ENCODE peak calls at places on chromosomes 3 and 15, in ten cellular contexts. H is Peyer's patch, Y is A549, N is tibial nerve, P is sigmoid colon, W is ovary, U is lower leg skin, R is prostate gland, K is vagina, V is heart left ventricle. O is an unnamed sample.

GRCh38 chr3:8622873-8623725 is 21.5 kb downstream of the SSUH2 start:
- DNase-seq in H (peak), R (peak), K (no peak), U (peak), W (peak), Y (peak), N (peak), P (peak), V (peak), O (peak)

GRCh38 chr15:76059320-76060097 is at the start of gene TMEM266:
- DNase-seq in P (no peak), W (peak), N (no peak), V (peak), U (no peak), H (peak), K (no peak), R (peak), Y (peak), O (peak)

GRCh38 chr3:81170298-81170697 is 591.1 kb downstream of the GBE1 start:
- DNase-seq in W (no peak), K (no peak), R (no peak), U (no peak), V (no peak), P (no peak), N (no peak), Y (no peak), H (no peak), O (no peak)

GRCh38 chr15:52466134-52466701 is 62.5 kb downstream of the MYO5A start:
- DNase-seq in P (peak), W (no peak), N (no peak), U (peak), H (peak), R (no peak), V (peak), K (no peak), Y (no peak), O (peak)

GRCh38 chr3:24318668-24319287 is 175.9 kb downstream of the THRB start:
- DNase-seq in R (no peak), Y (peak), P (no peak), W (no peak), U (no peak), N (no peak), H (no peak), K (no peak), V (no peak), O (no peak)

GRCh38 chr15:33142708-33143107 is 51.8 kb downstream of the FMN1 start:
- DNase-seq in K (no peak), R (no peak), P (no peak), W (no peak), Y (no peak), V (no peak), U (no peak), H (peak), N (no peak), O (no peak)

GRCh38 chr3:190912736-190913135 is 50.2 kb upstream of the GMNC start:
- DNase-seq in H (no peak), N (no peak), P (no peak), V (no peak), K (no peak), U (no peak), R (no peak), Y (no peak), W (no peak), O (no peak)

GRCh38 chr15:77025066-77025435 is 30.1 kb downstream of the PSTPIP1 start:
- DNase-seq in V (no peak), W (peak), R (no peak), U (no peak), P (peak), Y (no peak), H (no peak), K (no peak), N (peak), O (no peak)

GRCh38 chr3:193815246-193816027 is 222.4 kb downstream of the OPA1 start:
- DNase-seq in K (peak), V (no peak), H (no peak), N (no peak), U (no peak), Y (no peak), P (no peak), R (no peak), W (no peak), O (no peak)

DNA sequence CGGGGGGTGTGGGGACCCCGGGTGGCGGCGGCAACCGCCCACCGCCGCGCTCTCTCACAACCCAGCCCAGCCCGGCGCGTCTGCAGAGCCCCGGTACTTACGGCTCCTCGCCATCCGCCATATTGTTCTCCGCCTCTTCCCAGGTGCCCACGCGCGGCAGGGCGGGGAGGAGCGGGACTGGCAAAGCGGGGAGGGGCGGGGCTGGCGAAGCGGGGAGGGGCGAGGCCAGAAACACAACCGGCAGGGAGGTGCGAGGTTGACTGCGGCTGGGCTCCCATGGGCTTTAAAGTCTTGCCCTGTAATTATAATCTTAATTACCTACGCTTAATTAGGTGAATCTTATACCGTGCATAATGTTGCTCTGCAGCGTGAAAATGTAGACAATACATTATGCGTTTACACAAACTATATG is at the start of gene UBA3:
- DNase-seq in V (peak), K (no peak), H (peak), U (peak), Y (peak), W (peak), N (peak), R (peak), P (peak), O (peak)
- TF ChIP-seq POLR2A in V (no peak), K (no peak), H (peak), U (no peak), Y (peak), W (no peak), N (peak), R (peak), P (no peak), O (peak)

GRCh38 chr3:134312873-134313838 is 61.1 kb downstream of the AMOTL2 start:
- DNase-seq in Y (peak), R (peak), N (peak), H (peak), W (peak), V (peak), P (peak), K (no peak), U (no peak), O (peak)
- TF ChIP-seq POLR2A in Y (peak), R (peak), N (peak), H (peak), W (no peak), V (no peak), P (peak), K (no peak), U (no peak), O (peak)

DNA sequence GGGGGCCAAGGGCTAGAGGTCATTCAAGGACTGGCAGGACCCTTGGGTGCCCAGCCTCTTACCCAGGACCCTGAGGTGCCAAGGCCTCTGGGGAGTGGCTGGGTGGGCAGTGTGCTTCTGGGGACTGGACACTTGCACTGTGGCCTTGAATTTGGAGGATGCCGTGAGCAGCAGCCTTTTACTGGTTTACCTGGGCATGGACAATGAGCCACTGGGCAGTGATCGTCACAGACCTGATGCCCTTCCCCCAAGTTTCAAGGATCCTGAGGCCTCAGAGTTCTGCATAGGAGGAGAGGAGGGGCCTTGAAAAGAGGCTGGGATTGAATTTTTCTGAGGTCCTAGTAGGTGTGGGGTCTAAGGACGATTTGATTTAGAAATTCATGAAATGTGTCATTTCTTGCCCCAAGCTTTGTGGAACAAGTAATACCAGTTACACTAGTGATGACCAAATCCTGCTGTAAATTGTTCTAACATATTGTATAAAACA is 146.1 kb upstream of the TPM1 start:
- DNase-seq in Y (peak), V (no peak), W (no peak), H (no peak), N (no peak), U (no peak), P (no peak), R (no peak), K (no peak), O (no peak)
- TF ChIP-seq POLR2A in Y (no peak), V (no peak), W (no peak), H (no peak), N (no peak), U (no peak), P (no peak), R (no peak), K (no peak), O (no peak)

GRCh38 chr3:98821072-98821471 is 57.9 kb downstream of the ST3GAL6 start:
- DNase-seq in W (no peak), K (no peak), P (no peak), U (no peak), V (no peak), Y (no peak), H (no peak), N (no peak), R (no peak), O (no peak)
- TF ChIP-seq POLR2A in W (no peak), K (no peak), P (no peak), U (no peak), V (no peak), Y (no peak), H (no peak), N (no peak), R (no peak), O (no peak)

GRCh38 chr3:79258479-79258878 is 509.3 kb downstream of the ROBO1 start:
- DNase-seq in H (no peak), R (no peak), Y (no peak), K (no peak), U (no peak), W (no peak), P (no peak), V (no peak), N (no peak), O (no peak)
- TF ChIP-seq POLR2A in H (no peak), R (no peak), Y (no peak), K (no peak), U (no peak), W (no peak), P (no peak), V (no peak), N (no peak), O (no peak)

DNA sequence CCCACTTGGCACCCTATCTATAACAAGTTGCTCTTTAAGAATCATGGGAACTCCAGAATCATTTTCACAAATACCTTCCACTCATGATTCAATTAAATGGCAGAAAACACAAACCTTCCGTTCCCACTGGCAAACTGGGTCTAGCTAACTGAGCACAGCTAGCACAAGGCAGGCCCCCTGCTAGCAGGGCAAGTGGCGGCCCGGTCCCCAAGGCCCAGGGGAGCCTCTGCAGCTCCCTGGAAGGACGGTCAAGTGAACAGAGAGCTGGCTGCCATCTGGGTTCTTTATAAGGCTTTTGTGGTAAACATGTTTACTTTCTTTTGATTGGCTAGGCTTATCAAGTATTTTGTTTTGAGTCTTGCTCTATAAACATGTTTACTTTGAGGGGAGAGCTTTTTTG is 81.5 kb downstream of the FOXP1 start:
- DNase-seq in P (no peak), K (no peak), R (no peak), H (no peak), V (no peak), W (no peak), N (no peak), U (no peak), Y (no peak), O (no peak)
- TF ChIP-seq POLR2A in P (no peak), K (no peak), R (no peak), H (no peak), V (no peak), W (no peak), N (no peak), U (no peak), Y (no peak), O (no peak)

GRCh38 chr3:134476306-134476705 is 9.5 kb downstream of the ANAPC13 start:
- DNase-seq in V (no peak), P (no peak), R (peak), K (no peak), Y (no peak), W (no peak), N (no peak), U (no peak), H (no peak), O (no peak)

GRCh38 chr3:134476977-134477376 is 8.8 kb downstream of the ANAPC13 start:
- DNase-seq in R (no peak), U (no peak), V (peak), N (no peak), Y (no peak), K (no peak), P (no peak), W (no peak), H (no peak), O (no peak)

GRCh38 chr3:134471521-134472193 is 14.1 kb downstream of the ANAPC13 start:
- DNase-seq in U (no peak), V (no peak), W (no peak), N (no peak), H (no peak), Y (peak), R (no peak), K (no peak), P (no peak), O (no peak)

GRCh38 chr3:134474956-134475355 is 10.8 kb downstream of the ANAPC13 start:
- DNase-seq in N (no peak), V (no peak), U (no peak), P (no peak), H (no peak), Y (no peak), W (no peak), R (no peak), K (no peak), O (no peak)

GRCh38 chr3:134473868-134474546 is 11.8 kb downstream of the ANAPC13 start:
- DNase-seq in K (no peak), V (peak), Y (peak), H (peak), R (peak), W (peak), U (peak), P (peak), N (peak), O (peak)
- TF ChIP-seq POLR2A in K (no peak), V (no peak), Y (no peak), H (no peak), R (no peak), W (no peak), U (no peak), P (no peak), N (no peak), O (no peak)

DNA sequence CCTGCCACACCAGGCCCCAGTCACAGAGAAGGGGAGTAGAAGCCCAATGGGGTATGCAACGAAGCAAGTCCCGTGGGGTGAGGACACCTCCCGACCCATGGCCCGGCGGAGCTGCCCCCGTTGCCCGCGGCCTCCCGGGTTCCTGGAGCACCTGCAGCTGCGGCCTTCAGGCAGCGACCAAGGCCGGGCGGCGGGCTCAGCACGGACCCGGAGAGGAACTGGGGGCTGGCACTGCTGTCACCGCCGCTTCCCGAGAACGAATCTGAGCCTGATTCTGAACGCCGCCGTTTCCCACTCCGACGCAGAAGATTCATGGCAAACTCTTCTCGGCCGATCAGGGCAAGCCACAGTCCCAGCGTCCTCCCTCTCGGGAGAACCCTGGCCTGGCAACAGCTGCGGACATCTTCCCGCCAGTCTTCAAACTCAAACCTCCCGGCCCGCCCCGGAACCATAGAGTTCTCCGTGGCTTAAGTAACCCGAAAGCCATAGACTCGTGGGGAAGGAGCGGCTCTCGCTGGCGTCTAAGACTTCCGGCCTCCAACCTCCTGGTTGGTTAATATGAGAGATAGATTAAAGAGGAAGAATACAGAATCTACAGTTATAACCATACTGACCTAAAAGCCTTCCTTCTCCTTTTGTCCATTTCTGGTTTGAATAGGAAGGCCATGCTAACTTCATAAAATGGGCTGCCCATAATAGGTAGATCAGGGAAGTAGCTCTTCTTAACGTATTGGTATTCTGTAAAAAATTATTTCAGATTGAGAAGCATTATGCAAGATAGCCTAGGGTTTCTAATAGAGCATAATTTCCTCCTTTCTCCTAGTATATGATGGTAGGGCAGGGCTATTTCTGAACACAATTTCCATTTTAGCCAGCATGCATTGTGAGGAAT is at the start of gene POLQ:
- DNase-seq in Y (peak), U (peak), N (peak), R (peak), K (no peak), W (peak), P (peak), V (peak), H (peak), O (peak)
- TF ChIP-seq POLR2A in Y (peak), U (no peak), N (no peak), R (no peak), K (no peak), W (no peak), P (no peak), V (no peak), H (no peak), O (no peak)